ENCODE peak calls at places on chromosomes 2 and 18, in seven cellular contexts. J, C, G, N, A, R and S are unnamed samples.

GRCh38 chr2:213150315-213150951 is 979 bp downstream of the IKZF2 start:
- DNase-seq in J (no peak), C (no peak), G (no peak), N (no peak), A (no peak), R (peak; percentile 11), S (no peak)

GRCh38 chr2:197309369-197310231 is 980 bp downstream of the ANKRD44 start:
- DNase-seq in J (peak; percentile 35), C (no peak), G (no peak), N (no peak), A (peak; percentile 36), R (peak; percentile 10), S (no peak)

GRCh38 chr18:79512461-79513380 is 117.0 kb downstream of the NFATC1 start:
- DNase-seq in J (no peak), C (no peak), G (no peak), N (no peak), A (no peak), R (peak; percentile 5), S (peak; percentile 20)

GRCh38 chr2:54560146-54560881 is 104.2 kb downstream of the SPTBN1 start:
- DNase-seq in J (no peak), C (no peak), G (no peak), N (no peak), A (no peak), R (no peak), S (no peak)

GRCh38 chr2:44170337-44170736 is 1.7 kb downstream of the PPM1B start:
- DNase-seq in J (no peak), C (no peak), G (no peak), N (peak; percentile 5), A (no peak), R (no peak), S (no peak)

GRCh38 chr2:43021791-43022500 is 204.5 kb downstream of the ZFP36L2 start:
- DNase-seq in J (no peak), C (no peak), G (no peak), N (no peak), A (no peak), R (no peak), S (no peak)

GRCh38 chr2:105747997-105748396 is 3.3 kb downstream of the NCK2 start:
- DNase-seq in J (no peak), C (no peak), G (no peak), N (no peak), A (peak; percentile 49), R (no peak), S (no peak)

GRCh38 chr2:143577489-143577888 is 448.3 kb downstream of the ARHGAP15 start:
- DNase-seq in J (no peak), C (no peak), G (no peak), N (no peak), A (no peak), R (no peak), S (no peak)

GRCh38 chr2:165361511-165361910 is 108.0 kb upstream of the CSRNP3 start:
- DNase-seq in J (no peak), C (no peak), G (no peak), N (no peak), A (no peak), R (no peak), S (no peak)

GRCh38 chr18:6747646-6748045 is 18.1 kb downstream of the ARHGAP28 start:
- DNase-seq in J (no peak), C (peak; percentile 15), G (no peak), N (peak; percentile 81), A (no peak), R (no peak), S (no peak)